ENCODE peak calls at places on chromosomes 11 and 22, in ten cellular contexts. Q, Y, C, O, N, W, T, F, H and M are unnamed samples.

GRCh38 chr11:33307984-33308383 is 50.8 kb downstream of the HIPK3 start:
- DNase-seq in Q (no peak), Y (no peak), C (no peak), O (no peak), N (no peak), W (peak; percentile 58), T (no peak), F (no peak), H (no peak), M (no peak)

GRCh38 chr11:45048870-45049825 is 97.3 kb upstream of the PRDM11 start:
- DNase-seq in Q (no peak), Y (no peak), C (no peak), O (no peak), N (peak; percentile 69), W (no peak), T (no peak), F (no peak), H (peak; percentile 57), M (no peak)

GRCh38 chr22:30531651-30532608 is 14.6 kb downstream of the SEC14L6 start:
- DNase-seq in Q (no peak), Y (no peak), C (no peak), O (no peak), N (no peak), W (no peak), T (no peak), F (no peak), H (no peak), M (no peak)

GRCh38 chr11:66188580-66188979 is 79.9 kb upstream of the RAB1B start:
- DNase-seq in Q (no peak), Y (no peak), C (no peak), O (no peak), N (peak; percentile 63), W (peak; percentile 56), T (no peak), F (no peak), H (no peak), M (peak; percentile 10)

GRCh38 chr11:17986007-17986710 is 26.7 kb downstream of the SERGEF start:
- DNase-seq in Q (no peak), Y (no peak), C (no peak), O (no peak), N (peak; percentile 72), W (peak; percentile 83), T (no peak), F (no peak), H (peak; percentile 73), M (peak; percentile 63)

GRCh38 chr11:70627219-70627618 is 228.9 kb downstream of the CTTN start:
- DNase-seq in Q (no peak), Y (no peak), C (no peak), O (no peak), N (no peak), W (no peak), T (no peak), F (no peak), H (no peak), M (no peak)

GRCh38 chr22:39686178-39686620 is 115.6 kb downstream of the CACNA1I start:
- DNase-seq in Q (no peak), Y (no peak), C (no peak), O (no peak), N (no peak), W (no peak), T (no peak), F (no peak), H (peak; percentile 36), M (no peak)

GRCh38 chr11:88886796-88887195 is 179.0 kb downstream of the GRM5 start:
- DNase-seq in Q (peak; percentile 3), Y (no peak), C (peak; percentile 17), O (peak; percentile 54), N (peak; percentile 54), W (peak; percentile 0), T (peak; percentile 42), F (peak; percentile 51), H (no peak), M (peak; percentile 10)

GRCh38 chr11:17776213-17776875 is 41.8 kb downstream of the KCNC1 start:
- DNase-seq in Q (no peak), Y (no peak), C (no peak), O (no peak), N (no peak), W (no peak), T (no peak), F (no peak), H (no peak), M (no peak)

GRCh38 chr11:93572171-93572570 is 29.0 kb upstream of the SMCO4 start:
- DNase-seq in Q (no peak), Y (no peak), C (no peak), O (no peak), N (no peak), W (no peak), T (no peak), F (no peak), H (no peak), M (no peak)

GRCh38 chr11:36352919-36353318 is 56.8 kb downstream of the PRR5L start:
- DNase-seq in Q (peak; percentile 37), Y (no peak), C (peak; percentile 42), O (no peak), N (no peak), W (no peak), T (no peak), F (no peak), H (no peak), M (no peak)

GRCh38 chr11:106413222-106413621 is 335.8 kb downstream of the AASDHPPT start:
- DNase-seq in Q (no peak), Y (no peak), C (no peak), O (no peak), N (no peak), W (no peak), T (no peak), F (no peak), H (no peak), M (no peak)